ENCODE peak calls at places on chromosomes 12 and 14, in eight cellular contexts. One of them, this sample, is unnamed.

GRCh38 chr14:44564908-44565307 is 57.8 kb upstream of the FSCB start:
- DNase-seq in Caco-2: no peak
- DNase-seq in fibroblast of mammary gland: no peak
- DNase-seq in neural progenitor cell: no peak
- DNase-seq in OCI-LY7: no peak
- DNase-seq in WERI-Rb-1: no peak
- DNase-seq in GM23338: no peak
- DNase-seq in osteoblast: peak
- DNase-seq in this sample: no peak

GRCh38 chr12:32419520-32419960 is 20.2 kb downstream of the FGD4 start:
- DNase-seq in Caco-2: no peak
- DNase-seq in fibroblast of mammary gland: peak
- DNase-seq in neural progenitor cell: no peak
- DNase-seq in OCI-LY7: no peak
- DNase-seq in WERI-Rb-1: no peak
- DNase-seq in GM23338: no peak
- DNase-seq in osteoblast: no peak
- DNase-seq in this sample: no peak

GRCh38 chr14:51145246-51145645 is 50.3 kb upstream of the TRIM9 start:
- DNase-seq in Caco-2: no peak
- DNase-seq in fibroblast of mammary gland: peak
- DNase-seq in neural progenitor cell: no peak
- DNase-seq in OCI-LY7: no peak
- DNase-seq in WERI-Rb-1: no peak
- DNase-seq in GM23338: no peak
- DNase-seq in osteoblast: no peak
- DNase-seq in this sample: no peak

GRCh38 chr12:129550353-129550752 is 353.5 kb downstream of the TMEM132D start:
- DNase-seq in Caco-2: no peak
- DNase-seq in fibroblast of mammary gland: no peak
- DNase-seq in neural progenitor cell: peak
- DNase-seq in OCI-LY7: no peak
- DNase-seq in WERI-Rb-1: no peak
- DNase-seq in GM23338: no peak
- DNase-seq in osteoblast: no peak
- DNase-seq in this sample: no peak

GRCh38 chr14:38481939-38482678 is 226.2 kb upstream of the CLEC14A start:
- DNase-seq in Caco-2: no peak
- DNase-seq in fibroblast of mammary gland: peak
- DNase-seq in neural progenitor cell: no peak
- DNase-seq in OCI-LY7: no peak
- DNase-seq in WERI-Rb-1: no peak
- DNase-seq in GM23338: peak
- DNase-seq in osteoblast: no peak
- DNase-seq in this sample: peak

GRCh38 chr14:75280831-75281690 is 2.4 kb downstream of the FOS start:
- DNase-seq in Caco-2: peak
- DNase-seq in fibroblast of mammary gland: no peak
- DNase-seq in neural progenitor cell: no peak
- DNase-seq in OCI-LY7: no peak
- DNase-seq in WERI-Rb-1: no peak
- DNase-seq in GM23338: no peak
- DNase-seq in osteoblast: no peak
- DNase-seq in this sample: no peak

GRCh38 chr12:125996438-125996837 is 931.2 kb downstream of the AACS start:
- DNase-seq in Caco-2: no peak
- DNase-seq in fibroblast of mammary gland: no peak
- DNase-seq in neural progenitor cell: no peak
- DNase-seq in OCI-LY7: no peak
- DNase-seq in WERI-Rb-1: no peak
- DNase-seq in GM23338: no peak
- DNase-seq in osteoblast: no peak
- DNase-seq in this sample: no peak

GRCh38 chr12:78540621-78541336 is 323.8 kb upstream of the SYT1 start:
- DNase-seq in Caco-2: no peak
- DNase-seq in fibroblast of mammary gland: peak
- DNase-seq in neural progenitor cell: no peak
- DNase-seq in OCI-LY7: no peak
- DNase-seq in WERI-Rb-1: no peak
- DNase-seq in GM23338: no peak
- DNase-seq in osteoblast: no peak
- DNase-seq in this sample: no peak

GRCh38 chr14:91372680-91373495 is 44.7 kb downstream of the CCDC88C start:
- DNase-seq in Caco-2: no peak
- DNase-seq in fibroblast of mammary gland: no peak
- DNase-seq in neural progenitor cell: no peak
- DNase-seq in OCI-LY7: peak
- DNase-seq in WERI-Rb-1: no peak
- DNase-seq in GM23338: no peak
- DNase-seq in osteoblast: no peak
- DNase-seq in this sample: no peak

GRCh38 chr12:108381793-108382436 is 42.8 kb upstream of the CMKLR1 start:
- DNase-seq in Caco-2: peak
- DNase-seq in fibroblast of mammary gland: peak
- DNase-seq in neural progenitor cell: peak
- DNase-seq in OCI-LY7: no peak
- DNase-seq in WERI-Rb-1: no peak
- DNase-seq in GM23338: peak
- DNase-seq in osteoblast: peak
- DNase-seq in this sample: no peak

GRCh38 chr12:25995906-25996305 is 37.4 kb downstream of the RASSF8 start:
- DNase-seq in Caco-2: no peak
- DNase-seq in fibroblast of mammary gland: no peak
- DNase-seq in neural progenitor cell: no peak
- DNase-seq in OCI-LY7: no peak
- DNase-seq in WERI-Rb-1: no peak
- DNase-seq in GM23338: no peak
- DNase-seq in osteoblast: no peak
- DNase-seq in this sample: no peak

GRCh38 chr12:6086316-6086715 is 38.2 kb downstream of the VWF start:
- DNase-seq in Caco-2: no peak
- DNase-seq in fibroblast of mammary gland: no peak
- DNase-seq in neural progenitor cell: no peak
- DNase-seq in OCI-LY7: no peak
- DNase-seq in WERI-Rb-1: no peak
- DNase-seq in GM23338: no peak
- DNase-seq in osteoblast: peak
- DNase-seq in this sample: no peak

GRCh38 chr12:52020539-52021336 is 14.0 kb downstream of the TAMALIN start:
- DNase-seq in Caco-2: peak
- DNase-seq in fibroblast of mammary gland: peak
- DNase-seq in neural progenitor cell: peak
- DNase-seq in OCI-LY7: peak
- DNase-seq in WERI-Rb-1: peak
- DNase-seq in GM23338: peak
- DNase-seq in osteoblast: peak
- DNase-seq in this sample: no peak

GRCh38 chr12:78898416-78898815 is 33.8 kb downstream of the SYT1 start:
- DNase-seq in Caco-2: no peak
- DNase-seq in fibroblast of mammary gland: peak
- DNase-seq in neural progenitor cell: peak
- DNase-seq in OCI-LY7: no peak
- DNase-seq in WERI-Rb-1: no peak
- DNase-seq in GM23338: no peak
- DNase-seq in osteoblast: no peak
- DNase-seq in this sample: no peak

GRCh38 chr14:87483651-87484260 is 509.2 kb downstream of the GALC start:
- DNase-seq in Caco-2: no peak
- DNase-seq in fibroblast of mammary gland: peak
- DNase-seq in neural progenitor cell: no peak
- DNase-seq in OCI-LY7: no peak
- DNase-seq in WERI-Rb-1: no peak
- DNase-seq in GM23338: no peak
- DNase-seq in osteoblast: no peak
- DNase-seq in this sample: no peak

GRCh38 chr14:71711619-71712018 is 220.6 kb upstream of the RGS6 start:
- DNase-seq in Caco-2: no peak
- DNase-seq in fibroblast of mammary gland: peak
- DNase-seq in neural progenitor cell: peak
- DNase-seq in OCI-LY7: no peak
- DNase-seq in WERI-Rb-1: no peak
- DNase-seq in GM23338: no peak
- DNase-seq in osteoblast: peak
- DNase-seq in this sample: peak

GRCh38 chr14:69013943-69014782 is 35.1 kb upstream of the ACTN1 start:
- DNase-seq in Caco-2: peak
- DNase-seq in fibroblast of mammary gland: peak
- DNase-seq in neural progenitor cell: peak
- DNase-seq in OCI-LY7: no peak
- DNase-seq in WERI-Rb-1: no peak
- DNase-seq in GM23338: peak
- DNase-seq in osteoblast: peak
- DNase-seq in this sample: no peak

GRCh38 chr12:42585175-42585845 is 4.2 kb downstream of the PRICKLE1 start:
- DNase-seq in Caco-2: no peak
- DNase-seq in fibroblast of mammary gland: no peak
- DNase-seq in neural progenitor cell: no peak
- DNase-seq in OCI-LY7: no peak
- DNase-seq in WERI-Rb-1: no peak
- DNase-seq in GM23338: no peak
- DNase-seq in osteoblast: peak
- DNase-seq in this sample: no peak

GRCh38 chr12:67887065-67887464 is 102.2 kb upstream of the IFNG-AS1 start:
- DNase-seq in Caco-2: no peak
- DNase-seq in fibroblast of mammary gland: no peak
- DNase-seq in neural progenitor cell: no peak
- DNase-seq in OCI-LY7: no peak
- DNase-seq in WERI-Rb-1: no peak
- DNase-seq in GM23338: no peak
- DNase-seq in osteoblast: no peak
- DNase-seq in this sample: no peak

GRCh38 chr12:65561798-65562382 is 262.4 kb upstream of the HMGA2 start:
- DNase-seq in Caco-2: no peak
- DNase-seq in fibroblast of mammary gland: peak
- DNase-seq in neural progenitor cell: no peak
- DNase-seq in OCI-LY7: no peak
- DNase-seq in WERI-Rb-1: no peak
- DNase-seq in GM23338: no peak
- DNase-seq in osteoblast: no peak
- DNase-seq in this sample: peak

DNA sequence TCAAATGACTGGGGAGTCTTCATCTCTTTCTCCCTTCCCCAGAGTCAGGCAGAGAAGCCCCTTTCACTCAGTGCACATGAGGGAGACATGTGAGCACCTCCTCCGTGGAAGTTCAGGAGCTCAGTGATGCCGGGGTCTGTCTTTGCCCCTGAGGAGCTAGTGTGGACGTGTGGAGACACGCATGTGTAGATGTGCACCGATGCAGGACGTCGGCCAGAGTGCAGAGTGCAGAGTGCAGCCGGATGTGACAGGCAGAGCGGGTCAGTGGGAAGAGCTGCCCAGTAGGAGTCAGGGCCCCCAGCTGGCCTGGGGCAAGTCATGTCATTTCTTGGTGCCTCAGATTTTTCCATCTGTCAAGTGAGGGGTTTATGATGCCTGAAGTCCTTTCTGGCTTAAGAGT is 20.7 kb downstream of the TSPAN9 start:
- DNase-seq in Caco-2: no peak
- DNase-seq in fibroblast of mammary gland: no peak
- DNase-seq in neural progenitor cell: no peak
- DNase-seq in OCI-LY7: no peak
- DNase-seq in WERI-Rb-1: no peak
- DNase-seq in GM23338: no peak
- DNase-seq in osteoblast: no peak
- DNase-seq in this sample: no peak
- H3K4me3 ChIP-seq in Caco-2: no peak
- H3K4me3 ChIP-seq in fibroblast of mammary gland: no peak
- H3K4me3 ChIP-seq in neural progenitor cell: no peak
- H3K4me3 ChIP-seq in OCI-LY7: no peak
- H3K4me3 ChIP-seq in WERI-Rb-1: no peak
- H3K4me3 ChIP-seq in GM23338: no peak
- H3K4me3 ChIP-seq in osteoblast: peak
- H3K4me3 ChIP-seq in this sample: no peak

DNA sequence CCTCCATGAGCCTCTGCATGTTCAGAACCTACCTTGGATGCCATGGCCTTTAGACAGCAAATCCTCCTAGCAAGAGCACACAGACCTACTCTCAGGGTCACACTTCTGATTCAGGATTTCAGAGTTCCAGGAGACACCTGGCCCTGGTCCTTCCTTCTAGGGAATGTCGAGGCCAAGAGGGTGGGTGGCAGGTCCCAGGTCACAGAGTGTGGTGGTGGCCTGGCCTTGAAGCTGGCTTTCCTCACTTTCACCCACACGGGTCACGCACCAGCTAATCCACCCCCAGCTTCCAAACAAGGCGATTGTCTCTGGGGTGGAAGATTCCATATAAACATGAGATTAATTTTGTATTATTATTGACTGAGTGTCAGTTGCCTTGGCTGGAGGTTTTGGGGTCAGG is 328.3 kb upstream of the RTL1 start:
- DNase-seq in Caco-2: no peak
- DNase-seq in fibroblast of mammary gland: no peak
- DNase-seq in neural progenitor cell: no peak
- DNase-seq in OCI-LY7: no peak
- DNase-seq in WERI-Rb-1: no peak
- DNase-seq in GM23338: no peak
- DNase-seq in osteoblast: peak
- DNase-seq in this sample: no peak
- TF ChIP-seq CTCF in Caco-2: no peak
- TF ChIP-seq CTCF in fibroblast of mammary gland: no peak
- TF ChIP-seq CTCF in neural progenitor cell: no peak
- TF ChIP-seq CTCF in OCI-LY7: no peak
- TF ChIP-seq CTCF in WERI-Rb-1: no peak
- TF ChIP-seq CTCF in GM23338: no peak
- TF ChIP-seq CTCF in osteoblast: no peak
- TF ChIP-seq CTCF in this sample: no peak

GRCh38 chr12:14364583-14365271 is 755 bp upstream of the ATF7IP start:
- DNase-seq in Caco-2: no peak
- DNase-seq in fibroblast of mammary gland: no peak
- DNase-seq in neural progenitor cell: no peak
- DNase-seq in OCI-LY7: no peak
- DNase-seq in WERI-Rb-1: no peak
- DNase-seq in GM23338: no peak
- DNase-seq in osteoblast: no peak
- DNase-seq in this sample: no peak
- H3K4me3 ChIP-seq in Caco-2: peak
- H3K4me3 ChIP-seq in fibroblast of mammary gland: peak
- H3K4me3 ChIP-seq in neural progenitor cell: peak
- H3K4me3 ChIP-seq in OCI-LY7: no peak
- H3K4me3 ChIP-seq in WERI-Rb-1: peak
- H3K4me3 ChIP-seq in GM23338: peak
- H3K4me3 ChIP-seq in osteoblast: peak
- H3K4me3 ChIP-seq in this sample: no peak

DNA sequence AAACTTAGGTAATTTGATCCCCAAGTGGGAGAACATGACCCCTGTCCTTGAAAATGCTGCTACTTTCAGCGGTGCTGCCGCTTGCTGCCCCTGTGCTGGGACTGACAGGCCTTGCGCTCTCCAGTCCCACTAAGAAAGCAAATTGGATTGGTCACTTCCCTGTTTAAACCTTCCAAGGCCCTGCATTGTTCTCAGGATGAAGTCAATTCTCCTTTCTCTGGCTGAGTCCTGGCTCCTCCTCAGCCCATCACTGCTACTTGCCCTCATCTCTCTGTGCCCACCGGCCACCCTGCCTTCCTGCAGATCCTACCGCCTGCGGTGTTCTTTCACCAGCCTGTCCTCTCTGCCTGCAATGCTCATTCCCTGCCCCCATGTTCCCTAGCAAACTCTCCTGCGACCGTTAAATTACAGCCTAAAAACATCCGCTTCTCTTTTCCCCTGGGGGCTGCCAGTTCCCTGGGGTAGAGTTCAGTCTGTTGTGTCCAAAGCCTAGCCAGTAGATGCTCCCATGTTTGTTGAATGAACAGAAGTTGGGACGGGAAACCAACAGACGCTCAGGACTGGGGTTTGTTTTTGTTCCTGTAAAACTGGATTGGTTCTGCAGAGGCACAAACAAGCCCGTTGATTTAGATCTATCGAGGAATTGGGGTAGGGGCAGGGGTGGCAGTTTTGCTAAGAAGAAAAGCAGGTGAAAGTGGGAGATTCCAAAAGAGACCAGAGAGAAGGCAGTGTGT is 127.3 kb upstream of the HIF1A start:
- DNase-seq in Caco-2: no peak
- DNase-seq in fibroblast of mammary gland: no peak
- DNase-seq in neural progenitor cell: peak
- DNase-seq in OCI-LY7: peak
- DNase-seq in WERI-Rb-1: no peak
- DNase-seq in GM23338: peak
- DNase-seq in osteoblast: peak
- DNase-seq in this sample: no peak
- TF ChIP-seq CTCF in Caco-2: no peak
- TF ChIP-seq CTCF in fibroblast of mammary gland: no peak
- TF ChIP-seq CTCF in neural progenitor cell: no peak
- TF ChIP-seq CTCF in OCI-LY7: no peak
- TF ChIP-seq CTCF in WERI-Rb-1: no peak
- TF ChIP-seq CTCF in GM23338: no peak
- TF ChIP-seq CTCF in osteoblast: no peak
- TF ChIP-seq CTCF in this sample: no peak

This sample was measured in AG09309.